ENCODE peak calls at places on chromosomes 7 and 10, in ten cellular contexts. V is GM12864; J is mesenchymal stem cell; A is brain microvascular endothelial cell; E is iris pigment epithelial cell; G is left lobe of liver; X is stimulated activated CD4-positive, alpha-beta T cell treated with anti-CD3 and anti-CD28 coated beads, Interleukin-2, amount 100 ng/mL, for 48 hours; B is progenitor cell of endocrine pancreas; I is mucosa of gallbladder; C is colonic mucosa. K is an unnamed sample.

GRCh38 chr7:16644987-16645592 is 464 bp downstream of the ANKMY2 start:
- DNase-seq in V (no peak), J (peak), A (no peak), E (peak), G (peak), X (peak), B (peak), I (no peak), C (peak), K (no peak)

GRCh38 chr10:94066411-94066810 is 72.7 kb downstream of the PLCE1 start:
- DNase-seq in V (no peak), J (peak), A (peak), E (peak), G (no peak), X (no peak), B (peak), I (no peak), C (no peak), K (no peak)

GRCh38 chr10:61744469-61744868 is 81.7 kb downstream of the CABCOCO1 start:
- DNase-seq in V (no peak), J (no peak), A (no peak), E (no peak), G (no peak), X (no peak), B (no peak), I (no peak), C (peak), K (no peak)

GRCh38 chr7:38975944-38976392 is 1.7 kb upstream of the POU6F2 start:
- DNase-seq in V (no peak), J (no peak), A (no peak), E (peak), G (peak), X (no peak), B (peak), I (no peak), C (no peak), K (no peak)

GRCh38 chr7:139526578-139527544 is 3.4 kb downstream of the CLEC2L start:
- DNase-seq in V (no peak), J (peak), A (peak), E (peak), G (no peak), X (no peak), B (no peak), I (no peak), C (no peak), K (no peak)

GRCh38 chr7:118476036-118476435 is 251.5 kb downstream of the ANKRD7 start:
- DNase-seq in V (no peak), J (no peak), A (no peak), E (no peak), G (no peak), X (no peak), B (no peak), I (no peak), C (no peak), K (no peak)

GRCh38 chr7:101733713-101734475 is 83.5 kb upstream of the CUX1 start:
- DNase-seq in V (no peak), J (peak), A (peak), E (peak), G (peak), X (no peak), B (no peak), I (peak), C (peak), K (no peak)

GRCh38 chr7:151139071-151139521 is 28.4 kb downstream of the GBX1 start:
- DNase-seq in V (no peak), J (no peak), A (no peak), E (no peak), G (peak), X (no peak), B (no peak), I (no peak), C (no peak), K (no peak)

GRCh38 chr10:70931168-70931805 is 42.9 kb upstream of the PCBD1 start:
- DNase-seq in V (no peak), J (peak), A (peak), E (peak), G (no peak), X (no peak), B (no peak), I (no peak), C (no peak), K (no peak)

GRCh38 chr10:131729938-131730660 is 170.7 kb upstream of the PPP2R2D start:
- DNase-seq in V (no peak), J (no peak), A (no peak), E (no peak), G (peak), X (no peak), B (no peak), I (no peak), C (peak), K (no peak)

GRCh38 chr10:86979977-86980448 is 11.7 kb downstream of the ADIRF start:
- DNase-seq in V (no peak), J (peak), A (no peak), E (no peak), G (no peak), X (no peak), B (no peak), I (no peak), C (peak), K (no peak)

GRCh38 chr10:34941471-34942357 is 126.6 kb upstream of the PARD3 start:
- DNase-seq in V (no peak), J (peak), A (peak), E (peak), G (no peak), X (no peak), B (no peak), I (no peak), C (no peak), K (no peak)

GRCh38 chr10:31149835-31150512 is 118.3 kb upstream of the ZNF438 start:
- DNase-seq in V (no peak), J (no peak), A (no peak), E (no peak), G (no peak), X (no peak), B (no peak), I (no peak), C (no peak), K (no peak)

GRCh38 chr10:68963151-68963550 is 7.2 kb downstream of the DDX21 start:
- DNase-seq in V (no peak), J (no peak), A (no peak), E (peak), G (no peak), X (no peak), B (no peak), I (no peak), C (no peak), K (no peak)

GRCh38 chr7:81159402-81159801 is 240.6 kb upstream of the SEMA3C start:
- DNase-seq in V (no peak), J (peak), A (peak), E (peak), G (no peak), X (no peak), B (no peak), I (no peak), C (no peak), K (no peak)

GRCh38 chr10:49379596-49380410 is 16.1 kb downstream of the DRGX start:
- DNase-seq in V (no peak), J (no peak), A (no peak), E (peak), G (peak), X (no peak), B (no peak), I (no peak), C (no peak), K (no peak)

GRCh38 chr7:129771928-129772479 is 160.5 kb downstream of the NRF1 start:
- DNase-seq in V (no peak), J (no peak), A (no peak), E (no peak), G (no peak), X (no peak), B (no peak), I (no peak), C (no peak), K (no peak)

GRCh38 chr10:86708068-86708782 is 39.9 kb downstream of the LDB3 start:
- DNase-seq in V (no peak), J (no peak), A (no peak), E (no peak), G (no peak), X (no peak), B (no peak), I (no peak), C (no peak), K (no peak)

GRCh38 chr7:105493928-105494325 is 28.1 kb downstream of the PUS7 start:
- DNase-seq in V (no peak), J (peak), A (peak), E (peak), G (no peak), X (no peak), B (no peak), I (peak), C (no peak), K (no peak)

GRCh38 chr10:119489572-119490326 is 52.8 kb downstream of the RGS10 start:
- DNase-seq in V (no peak), J (peak), A (peak), E (peak), G (no peak), X (peak), B (peak), I (peak), C (peak), K (peak)

GRCh38 chr7:55019691-55020480 is 1.1 kb downstream of the EGFR start:
- DNase-seq in V (no peak), J (peak), A (no peak), E (peak), G (no peak), X (no peak), B (peak), I (no peak), C (peak), K (no peak)

GRCh38 chr10:25113231-25114035 is 61.4 kb upstream of the GPR158 start:
- DNase-seq in V (peak), J (peak), A (peak), E (peak), G (peak), X (peak), B (peak), I (peak), C (peak), K (no peak)

GRCh38 chr10:43226851-43227845 is 39.7 kb downstream of the RASGEF1A start:
- DNase-seq in V (no peak), J (no peak), A (no peak), E (no peak), G (peak), X (no peak), B (peak), I (no peak), C (peak), K (no peak)